ENCODE peak calls at places on chromosomes 4 and X, in nine cellular contexts. T, F, K, O, Q, W, D, I and P are unnamed samples.

GRCh38 chr4:17578482-17578891 is 1.5 kb downstream of the LAP3 start:
- DNase-seq in D (no peak), F (no peak), I (no peak), Q (peak), T (no peak), K (no peak), O (no peak), W (no peak), P (no peak)

GRCh38 chrX:78945186-78945912 is at the start of gene P2RY10:
- DNase-seq in O (no peak), K (no peak), Q (peak), T (no peak), F (no peak), D (no peak), I (no peak), W (no peak), P (no peak)

GRCh38 chr4:3862640-3863420 is 96.6 kb downstream of the ADRA2C start:
- DNase-seq in Q (no peak), D (no peak), F (no peak), I (no peak), T (peak), K (peak), W (no peak), O (no peak), P (peak)

GRCh38 chr4:54941994-54942552 is 183.3 kb downstream of the KDR start:
- DNase-seq in W (no peak), T (no peak), K (peak), O (no peak), D (no peak), F (no peak), I (no peak), Q (no peak), P (no peak)

GRCh38 chr4:121711263-121712000 is 14.7 kb upstream of the ANXA5 start:
- DNase-seq in O (peak), T (peak), Q (peak), D (peak), W (peak), K (peak), I (peak), F (peak), P (peak)

GRCh38 chr4:168587326-168588125 is 90.7 kb downstream of the PALLD start:
- DNase-seq in T (peak), I (no peak), F (peak), Q (no peak), D (no peak), K (no peak), W (peak), O (no peak), P (no peak)

GRCh38 chr4:123526511-123526910 is 129.9 kb downstream of the SPRY1 start:
- DNase-seq in Q (no peak), W (no peak), T (no peak), I (no peak), O (no peak), F (no peak), K (no peak), D (no peak), P (no peak)

GRCh38 chrX:39519566-39520301 is 578.0 kb downstream of the BCOR start:
- DNase-seq in K (no peak), W (no peak), F (no peak), T (peak), Q (no peak), D (no peak), I (no peak), O (no peak), P (no peak)

GRCh38 chr4:15001248-15001824 is 945 bp upstream of the CPEB2 start:
- DNase-seq in F (peak), T (peak), D (peak), I (peak), Q (peak), K (peak), W (peak), O (peak), P (peak)
- TF ChIP-seq CTCF in F (no peak), T (no peak), D (no peak), I (no peak), Q (peak), K (no peak), W (peak), O (no peak), P (no peak)

DNA sequence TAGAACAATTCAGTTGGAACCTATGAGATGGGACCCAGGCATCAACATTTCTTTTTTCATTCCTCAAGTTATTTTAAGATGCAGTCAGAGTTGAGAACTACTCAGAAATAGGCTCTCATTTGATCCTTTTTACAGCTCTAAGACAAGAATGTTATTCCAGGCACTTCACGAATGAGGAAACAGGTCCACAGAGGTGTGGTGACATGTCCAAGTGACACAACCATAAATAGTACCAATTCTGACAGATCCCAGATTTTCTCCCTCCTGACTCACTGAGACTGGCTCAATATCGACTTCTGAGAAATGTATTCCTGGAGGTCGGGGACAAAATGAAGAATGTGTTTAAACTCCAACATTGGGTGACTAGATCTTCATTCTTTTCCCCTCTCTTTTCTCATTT is 11.1 kb downstream of the TCEANC start:
- DNase-seq in F (no peak), K (no peak), I (no peak), T (no peak), W (no peak), O (no peak), D (no peak), Q (no peak), P (no peak)
- TF ChIP-seq CTCF in F (no peak), K (no peak), I (no peak), T (no peak), W (no peak), O (no peak), D (no peak), Q (no peak), P (no peak)

GRCh38 chr4:92014060-92014459 is 289.7 kb upstream of the GRID2 start:
- DNase-seq in W (no peak), K (no peak), I (no peak), Q (no peak), O (no peak), D (no peak), F (no peak), T (no peak), P (no peak)

GRCh38 chr4:92012899-92013867 is 290.6 kb upstream of the GRID2 start:
- DNase-seq in D (peak), W (no peak), T (no peak), F (no peak), O (no peak), K (peak), I (no peak), Q (no peak), P (no peak)
- TF ChIP-seq CTCF in D (no peak), W (no peak), T (no peak), F (no peak), O (no peak), K (peak), I (no peak), Q (no peak), P (peak)

DNA sequence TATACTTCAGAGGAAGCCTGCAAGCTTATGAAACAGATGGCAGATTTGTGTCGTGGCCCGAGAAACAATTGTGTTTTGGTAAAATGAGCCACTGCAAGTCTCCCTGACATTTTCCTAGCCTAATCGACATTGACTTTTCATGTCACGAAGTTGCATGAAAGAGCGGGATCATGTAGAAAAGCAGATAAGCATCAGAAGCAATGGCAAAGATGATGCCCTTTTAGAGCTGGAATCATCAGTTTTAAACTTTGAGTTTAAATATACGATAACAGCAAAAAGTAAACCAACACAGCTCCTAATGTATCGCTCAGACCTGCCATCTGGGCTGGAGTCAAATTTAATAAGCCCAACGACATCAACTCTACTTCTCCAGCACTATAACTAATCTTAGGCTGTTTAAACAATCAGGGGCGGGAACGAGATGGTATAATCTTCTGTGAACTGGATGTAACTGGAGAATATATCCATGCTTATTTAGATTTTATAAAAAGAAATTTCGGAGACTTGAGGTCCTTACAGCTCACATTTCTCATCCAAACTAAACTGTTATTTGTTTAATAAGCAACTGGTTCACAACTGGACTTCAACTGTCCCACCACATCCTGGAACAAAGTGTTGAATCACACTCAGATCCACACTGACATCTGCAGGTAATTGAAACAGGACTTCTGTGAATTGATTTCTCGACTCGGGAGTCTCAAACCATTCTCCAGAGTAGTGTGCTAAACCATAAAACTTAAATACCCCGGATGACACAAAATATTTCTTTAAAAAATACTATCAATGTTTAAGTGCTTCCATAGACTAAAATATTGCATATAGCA is 95.1 kb upstream of the PLAC1 start:
- DNase-seq in F (no peak), K (no peak), Q (no peak), T (no peak), I (no peak), D (no peak), O (no peak), W (no peak), P (no peak)
- TF ChIP-seq CTCF in F (peak), K (no peak), Q (no peak), T (no peak), I (no peak), D (no peak), O (no peak), W (peak), P (no peak)

DNA sequence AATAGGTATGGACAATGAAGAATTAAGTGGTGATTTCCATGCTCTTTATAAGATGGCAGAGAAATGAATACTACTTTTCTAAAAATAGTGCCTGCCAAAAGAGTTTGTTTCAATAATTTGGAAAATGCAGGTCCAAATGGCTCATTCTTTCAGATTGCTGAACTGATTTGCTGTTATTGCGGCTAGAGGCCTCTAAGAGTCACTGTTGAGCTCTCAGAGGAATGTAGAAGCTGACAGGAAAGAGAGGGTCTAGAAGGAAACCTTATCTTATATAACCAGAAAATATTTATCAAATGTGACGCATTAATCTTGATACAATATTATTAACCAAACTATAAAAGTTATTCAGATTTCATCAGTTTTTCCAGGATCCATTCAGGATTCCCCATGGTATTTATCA is 65.7 kb upstream of the PAGE1 start:
- DNase-seq in D (no peak), Q (peak), O (no peak), W (no peak), T (no peak), K (peak), I (no peak), F (no peak), P (no peak)
- TF ChIP-seq CTCF in D (no peak), Q (peak), O (peak), W (peak), T (peak), K (no peak), I (no peak), F (peak), P (peak)